ENCODE peak calls at places on chromosomes 7 and 10, in four cellular contexts. One of them, this sample, is unnamed.

GRCh38 chr10:28020993-28021982 is 22.4 kb upstream of the ODAD2 start:
- DNase-seq in kidney: no peak
- DNase-seq in ovary: no peak
- DNase-seq in adipocyte: peak
- DNase-seq in this sample: no peak

GRCh38 chr7:26052721-26053120 is 99.3 kb upstream of the NFE2L3 start:
- DNase-seq in kidney: no peak
- DNase-seq in ovary: no peak
- DNase-seq in adipocyte: no peak
- DNase-seq in this sample: no peak

GRCh38 chr7:74311305-74311744 is 22.1 kb downstream of the CLIP2 start:
- DNase-seq in adipocyte: no peak
- DNase-seq in kidney: no peak
- DNase-seq in ovary: no peak
- DNase-seq in this sample: peak

GRCh38 chr7:28488061-28488791 is 75.9 kb downstream of the CREB5 start:
- DNase-seq in ovary: no peak
- DNase-seq in kidney: no peak
- DNase-seq in adipocyte: no peak
- DNase-seq in this sample: no peak

GRCh38 chr7:40221836-40222235 is 87.0 kb downstream of the SUGCT start:
- DNase-seq in ovary: no peak
- DNase-seq in adipocyte: peak
- DNase-seq in kidney: no peak
- DNase-seq in this sample: peak

GRCh38 chr7:132930881-132931280 is 151.0 kb downstream of the CHCHD3 start:
- DNase-seq in adipocyte: no peak
- DNase-seq in ovary: no peak
- DNase-seq in kidney: no peak
- DNase-seq in this sample: no peak

GRCh38 chr10:128068398-128069285 is 57.6 kb downstream of the MKI67 start:
- DNase-seq in kidney: peak
- DNase-seq in adipocyte: no peak
- DNase-seq in ovary: no peak
- DNase-seq in this sample: no peak

GRCh38 chr7:91310829-91311460 is 46.7 kb downstream of the FZD1 start:
- DNase-seq in kidney: no peak
- DNase-seq in adipocyte: peak
- DNase-seq in ovary: no peak
- DNase-seq in this sample: peak

GRCh38 chr10:110872145-110872983 is 636 bp downstream of the PDCD4 start:
- DNase-seq in kidney: peak
- DNase-seq in adipocyte: peak
- DNase-seq in ovary: peak
- DNase-seq in this sample: peak

GRCh38 chr10:86666538-86666937 is 1.8 kb upstream of the LDB3 start:
- DNase-seq in adipocyte: no peak
- DNase-seq in ovary: no peak
- DNase-seq in kidney: no peak
- DNase-seq in this sample: no peak

GRCh38 chr10:86665868-86666267 is 2.4 kb upstream of the LDB3 start:
- DNase-seq in adipocyte: no peak
- DNase-seq in ovary: no peak
- DNase-seq in kidney: no peak
- DNase-seq in this sample: no peak

GRCh38 chr10:86665218-86665607 is 3.1 kb upstream of the LDB3 start:
- DNase-seq in kidney: no peak
- DNase-seq in ovary: no peak
- DNase-seq in adipocyte: no peak
- DNase-seq in this sample: no peak

GRCh38 chr10:86668297-86669165 is at the start of gene LDB3:
- DNase-seq in ovary: no peak
- DNase-seq in adipocyte: peak
- DNase-seq in kidney: no peak
- DNase-seq in this sample: peak

GRCh38 chr10:86667421-86668181 is 710 bp upstream of the LDB3 start:
- DNase-seq in kidney: no peak
- DNase-seq in adipocyte: no peak
- DNase-seq in ovary: no peak
- DNase-seq in this sample: no peak
- H3K4me3 ChIP-seq in kidney: no peak
- H3K4me3 ChIP-seq in adipocyte: no peak
- H3K4me3 ChIP-seq in ovary: no peak
- H3K4me3 ChIP-seq in this sample: no peak

GRCh38 chr10:117004238-117004626 is 755 bp downstream of the SHTN1 start:
- DNase-seq in ovary: no peak
- DNase-seq in kidney: no peak
- DNase-seq in adipocyte: no peak
- DNase-seq in this sample: no peak
- H3K4me3 ChIP-seq in ovary: peak
- H3K4me3 ChIP-seq in kidney: peak
- H3K4me3 ChIP-seq in adipocyte: peak
- H3K4me3 ChIP-seq in this sample: peak

DNA sequence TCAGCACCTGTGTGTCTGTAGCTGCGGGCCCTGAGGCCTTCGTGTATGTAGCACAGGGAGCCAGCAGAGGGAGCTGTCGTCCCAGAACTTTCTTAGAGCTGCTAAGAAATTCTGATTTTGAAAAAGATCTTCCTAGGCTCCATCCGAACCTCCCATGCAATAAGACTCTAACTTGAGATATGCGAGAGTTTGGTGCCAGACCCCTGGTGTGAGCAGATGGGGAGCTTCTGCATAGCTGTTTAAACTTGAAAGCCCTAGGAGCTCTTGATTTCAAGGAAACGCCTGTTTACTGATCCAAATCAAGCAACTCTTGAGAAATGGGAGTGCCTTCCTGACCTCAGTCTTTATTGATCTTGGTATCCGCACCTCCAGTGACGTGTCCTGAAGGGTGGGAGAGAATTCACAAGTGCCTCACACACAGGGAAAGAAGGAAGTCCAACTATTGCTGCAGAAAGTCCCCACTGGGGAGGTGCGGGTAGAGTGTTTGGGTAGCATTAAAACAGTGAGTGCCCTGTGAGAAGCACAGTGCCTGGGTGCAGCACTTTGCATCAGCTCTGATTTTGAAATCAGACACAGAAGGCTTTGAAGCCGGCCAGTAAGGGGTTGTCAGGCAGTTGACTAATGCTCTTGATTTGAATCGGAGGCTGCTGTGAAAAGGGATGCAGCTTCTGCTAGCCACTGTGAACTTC is 66.4 kb upstream of the STRIP2 start:
- DNase-seq in adipocyte: peak
- DNase-seq in kidney: peak
- DNase-seq in ovary: peak
- DNase-seq in this sample: peak
- H3K4me3 ChIP-seq in adipocyte: peak
- H3K4me3 ChIP-seq in kidney: peak
- H3K4me3 ChIP-seq in ovary: peak
- H3K4me3 ChIP-seq in this sample: no peak

DNA sequence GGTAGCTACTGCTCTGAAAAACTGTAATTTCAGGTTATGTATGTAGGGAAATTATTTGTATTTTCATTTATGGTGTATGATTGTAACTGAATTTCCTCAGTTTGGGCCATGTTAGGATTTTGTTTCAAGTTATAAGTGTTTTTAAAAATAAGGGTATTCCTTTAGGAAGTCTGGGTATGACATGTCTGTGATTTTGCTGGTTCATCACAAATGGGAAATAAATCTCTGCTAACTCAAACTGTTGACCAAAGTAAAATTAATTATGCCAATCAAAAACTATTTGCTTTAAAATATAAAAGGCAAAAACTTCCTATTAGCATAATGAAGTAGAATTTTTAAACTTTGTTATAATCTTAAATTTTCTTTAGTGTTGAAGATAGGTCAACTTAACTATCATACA is 6.7 kb downstream of the PTEN start:
- DNase-seq in ovary: no peak
- DNase-seq in adipocyte: no peak
- DNase-seq in kidney: no peak
- DNase-seq in this sample: no peak
- H3K4me3 ChIP-seq in ovary: peak
- H3K4me3 ChIP-seq in adipocyte: peak
- H3K4me3 ChIP-seq in kidney: peak
- H3K4me3 ChIP-seq in this sample: peak

GRCh38 chr7:136807598-136807997 is 60.9 kb upstream of the CHRM2 start:
- DNase-seq in kidney: no peak
- DNase-seq in ovary: no peak
- DNase-seq in adipocyte: no peak
- DNase-seq in this sample: no peak

GRCh38 chr7:136803028-136803427 is 65.4 kb upstream of the CHRM2 start:
- DNase-seq in ovary: no peak
- DNase-seq in adipocyte: no peak
- DNase-seq in kidney: no peak
- DNase-seq in this sample: no peak
- H3K4me3 ChIP-seq in ovary: no peak
- H3K4me3 ChIP-seq in adipocyte: no peak
- H3K4me3 ChIP-seq in kidney: no peak
- H3K4me3 ChIP-seq in this sample: no peak

GRCh38 chr7:2894118-2894940 is 50.2 kb upstream of the GNA12 start:
- DNase-seq in adipocyte: no peak
- DNase-seq in ovary: no peak
- DNase-seq in kidney: no peak
- DNase-seq in this sample: no peak
- H3K4me3 ChIP-seq in adipocyte: no peak
- H3K4me3 ChIP-seq in ovary: no peak
- H3K4me3 ChIP-seq in kidney: no peak
- H3K4me3 ChIP-seq in this sample: no peak